ENCODE peak calls at places on chromosomes 2 and 18, in eight cellular contexts. A, X, B, W, Z, V, O and C are unnamed samples.
A peak's percentile ranks its signal among the peaks of the same experiment; 100 is the strongest.

GRCh38 chr2:143778981-143779380 is 649.8 kb downstream of the ARHGAP15 start:
- DNase-seq in V (peak; percentile 22), B (peak; percentile 6), A (no peak), X (no peak), Z (peak; percentile 42), O (no peak), W (no peak), C (no peak)

GRCh38 chr18:63255435-63255834 is 64.1 kb downstream of the BCL2 start:
- DNase-seq in V (no peak), X (no peak), Z (no peak), O (no peak), W (no peak), B (no peak), A (no peak), C (no peak)

GRCh38 chr2:103196834-103197233 is 435.0 kb downstream of the TMEM182 start:
- DNase-seq in B (no peak), O (no peak), A (no peak), W (no peak), V (no peak), Z (no peak), X (no peak), C (no peak)

GRCh38 chr2:70697603-70698383 is 70.2 kb downstream of the ADD2 start:
- DNase-seq in O (no peak), Z (no peak), B (no peak), W (no peak), A (no peak), X (no peak), V (no peak), C (no peak)

GRCh38 chr18:58639751-58640427 is 11.0 kb upstream of the ALPK2 start:
- DNase-seq in A (no peak), Z (peak; percentile 58), X (no peak), B (peak; percentile 74), W (no peak), O (no peak), V (peak; percentile 89), C (no peak)

GRCh38 chr2:207254526-207255464 is 89.0 kb upstream of the KLF7 start:
- DNase-seq in W (no peak), Z (peak; percentile 83), O (no peak), A (no peak), X (no peak), B (peak; percentile 73), V (peak; percentile 40), C (no peak)

GRCh38 chr2:202317080-202317859 is 51.7 kb downstream of the NOP58 start:
- DNase-seq in V (peak; percentile 80), A (peak; percentile 31), B (peak; percentile 79), O (no peak), Z (peak; percentile 86), W (peak; percentile 45), X (no peak), C (no peak)

GRCh38 chr2:217016829-217017228 is 157.0 kb upstream of the TNP1 start:
- DNase-seq in W (no peak), Z (no peak), B (no peak), V (no peak), O (no peak), A (no peak), X (no peak), C (no peak)

GRCh38 chr2:150608341-150608740 is 120.9 kb upstream of the RND3 start:
- DNase-seq in V (no peak), A (no peak), W (no peak), Z (no peak), X (no peak), O (no peak), B (no peak), C (no peak)

GRCh38 chr2:171034315-171034714 is 105.3 kb downstream of the GORASP2 start:
- DNase-seq in A (no peak), V (no peak), Z (no peak), W (no peak), B (no peak), O (no peak), X (no peak), C (no peak)

GRCh38 chr2:219701847-219702634 is 74.6 kb downstream of the SLC4A3 start:
- DNase-seq in A (no peak), V (no peak), B (peak; percentile 8), Z (peak; percentile 40), W (no peak), O (peak; percentile 12), X (no peak), C (no peak)

GRCh38 chr18:68034293-68034692 is 517.8 kb upstream of the DSEL start:
- DNase-seq in O (no peak), Z (peak; percentile 82), W (no peak), B (peak; percentile 20), A (no peak), V (peak; percentile 18), X (no peak), C (no peak)

GRCh38 chr2:23386422-23387220 is 1.6 kb downstream of the KLHL29 start:
- DNase-seq in Z (no peak), V (peak; percentile 25), B (peak; percentile 26), X (no peak), A (peak; percentile 31), W (peak; percentile 24), O (peak; percentile 67), C (peak; percentile 31)
- TF ChIP-seq CTCF in Z (no peak), V (no peak), B (peak; percentile 2), X (no peak), A (no peak), W (no peak), O (no peak), C (no peak)

GRCh38 chr2:43605851-43606250 is 10.0 kb upstream of the THADA start:
- DNase-seq in W (no peak), O (no peak), B (no peak), Z (no peak), V (no peak), X (no peak), A (no peak), C (no peak)

GRCh38 chr2:43610361-43610760 is 14.5 kb upstream of the THADA start:
- DNase-seq in W (no peak), O (no peak), X (no peak), B (no peak), A (no peak), Z (no peak), V (no peak), C (no peak)

GRCh38 chr2:43604674-43605073 is 8.8 kb upstream of the THADA start:
- DNase-seq in A (no peak), B (no peak), Z (no peak), X (no peak), W (no peak), O (no peak), V (no peak), C (no peak)

GRCh38 chr2:43609304-43609883 is 13.6 kb upstream of the THADA start:
- DNase-seq in B (peak; percentile 72), A (peak; percentile 57), Z (peak; percentile 63), O (peak; percentile 49), V (peak; percentile 66), W (peak; percentile 56), X (no peak), C (peak; percentile 56)

DNA sequence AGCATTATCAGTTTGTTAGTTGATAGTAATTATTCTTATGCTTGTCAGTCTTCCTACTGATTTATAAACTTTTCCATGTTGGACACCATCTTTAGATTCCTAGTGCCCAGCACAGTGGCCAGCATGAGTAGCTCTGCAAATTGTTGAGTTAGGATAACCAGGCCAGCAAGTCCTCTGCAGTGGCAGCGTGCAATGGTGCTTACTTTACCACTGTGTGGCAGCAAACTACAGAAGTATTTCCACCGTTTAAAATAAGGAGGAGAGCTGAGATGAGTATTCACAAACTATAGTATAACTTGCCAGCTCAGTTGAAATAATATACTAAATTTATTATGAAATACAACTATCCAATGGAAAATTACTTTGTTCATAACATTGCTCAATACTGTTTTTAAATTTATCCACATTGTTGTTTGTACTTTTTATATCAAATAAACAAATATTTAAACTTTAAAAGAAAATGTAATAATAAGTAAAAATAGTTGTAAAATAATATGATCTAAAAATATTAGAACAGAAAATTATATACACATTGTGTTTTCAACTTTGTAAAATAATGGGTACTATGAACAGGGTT is 9.3 kb upstream of the THADA start:
- DNase-seq in O (peak; percentile 16), Z (peak; percentile 67), W (peak; percentile 47), B (peak; percentile 71), A (peak; percentile 19), V (peak; percentile 61), X (no peak), C (peak; percentile 56)
- TF ChIP-seq CTCF in O (peak; percentile 46), Z (peak; percentile 68), W (peak; percentile 34), B (peak; percentile 69), A (peak; percentile 38), V (peak; percentile 68), X (peak; percentile 58), C (peak; percentile 44)

GRCh38 chr18:6626457-6626856 is 103.1 kb upstream of the ARHGAP28 start:
- DNase-seq in A (no peak), W (no peak), Z (no peak), V (no peak), O (no peak), X (no peak), B (no peak), C (no peak)

GRCh38 chr18:6628189-6628588 is 101.3 kb upstream of the ARHGAP28 start:
- DNase-seq in W (no peak), X (no peak), Z (peak; percentile 45), V (no peak), O (no peak), A (no peak), B (no peak), C (no peak)

GRCh38 chr18:6629635-6630140 is 99.8 kb upstream of the ARHGAP28 start:
- DNase-seq in A (no peak), W (no peak), B (peak; percentile 86), X (no peak), V (no peak), Z (peak; percentile 90), O (no peak), C (no peak)

GRCh38 chr18:6624729-6625308 is 104.7 kb upstream of the ARHGAP28 start:
- DNase-seq in Z (peak; percentile 76), X (no peak), A (no peak), V (no peak), O (no peak), B (peak; percentile 66), W (no peak), C (no peak)

GRCh38 chr18:6627621-6628020 is 101.9 kb upstream of the ARHGAP28 start:
- DNase-seq in X (no peak), O (no peak), B (peak; percentile 66), V (no peak), Z (peak; percentile 76), A (no peak), W (no peak), C (no peak)
- TF ChIP-seq CTCF in X (no peak), O (no peak), B (no peak), V (no peak), Z (no peak), A (no peak), W (no peak), C (no peak)

GRCh38 chr18:73983496-73983895 is 164.1 kb downstream of the FBXO15 start:
- DNase-seq in W (no peak), Z (no peak), O (no peak), B (no peak), V (no peak), X (no peak), A (no peak), C (no peak)

GRCh38 chr18:73979742-73980141 is 167.9 kb downstream of the FBXO15 start:
- DNase-seq in V (peak; percentile 12), W (no peak), A (no peak), O (no peak), Z (peak; percentile 87), X (no peak), B (peak; percentile 36), C (no peak)

GRCh38 chr18:73975266-73975665 is 172.4 kb downstream of the FBXO15 start:
- DNase-seq in W (no peak), X (no peak), B (no peak), O (no peak), A (no peak), V (no peak), Z (peak; percentile 87), C (no peak)

GRCh38 chr18:73983970-73984369 is 163.7 kb downstream of the FBXO15 start:
- DNase-seq in V (no peak), X (no peak), Z (no peak), A (no peak), W (no peak), B (no peak), O (no peak), C (no peak)

GRCh38 chr18:73980289-73980979 is 167.2 kb downstream of the FBXO15 start:
- DNase-seq in X (no peak), Z (peak; percentile 51), B (peak; percentile 42), W (peak; percentile 67), O (peak; percentile 65), A (peak; percentile 61), V (peak; percentile 52), C (peak; percentile 33)
- TF ChIP-seq CTCF in X (no peak), Z (peak; percentile 57), B (peak; percentile 46), W (peak; percentile 86), O (peak; percentile 54), A (peak; percentile 33), V (peak; percentile 69), C (peak; percentile 61)